ENCODE peak calls at places on chromosomes 7 and 10, in five cellular contexts. Z is right lobe of liver; I is AG04450; E is Peyer's patch; O is CD4-positive, alpha-beta T cell. P is an unnamed sample.

GRCh38 chr7:50805425-50806130 is 22.9 kb upstream of the GRB10 start:
- DNase-seq in I (no peak), O (no peak), E (no peak), Z (no peak), P (no peak)

GRCh38 chr10:6146921-6147320 is 55.8 kb upstream of the PFKFB3 start:
- DNase-seq in Z (no peak), E (no peak), O (no peak), I (no peak), P (no peak)

GRCh38 chr7:4650471-4651047 is 31.5 kb upstream of the FOXK1 start:
- DNase-seq in O (no peak), Z (peak), I (no peak), E (no peak), P (peak)

GRCh38 chr10:131396108-131397010 is 84.8 kb upstream of the TCERG1L start:
- DNase-seq in O (no peak), E (no peak), Z (no peak), I (no peak), P (no peak)

GRCh38 chr10:133422223-133422820 is 2.1 kb downstream of the SPRN start:
- DNase-seq in O (no peak), I (no peak), E (no peak), Z (no peak), P (no peak)

GRCh38 chr7:6271091-6271658 is 1.2 kb downstream of the CYTH3 start:
- DNase-seq in I (no peak), O (peak), E (peak), Z (peak), P (peak)

GRCh38 chr10:78937800-78938694 is 130.7 kb upstream of the ZMIZ1 start:
- DNase-seq in E (no peak), Z (no peak), I (no peak), O (no peak), P (no peak)

GRCh38 chr7:19294629-19295028 is 149.4 kb upstream of the FERD3L start:
- DNase-seq in Z (no peak), O (no peak), E (no peak), I (no peak), P (no peak)

GRCh38 chr7:129719980-129720732 is 108.6 kb downstream of the NRF1 start:
- DNase-seq in E (no peak), O (no peak), Z (no peak), I (no peak), P (no peak)

DNA sequence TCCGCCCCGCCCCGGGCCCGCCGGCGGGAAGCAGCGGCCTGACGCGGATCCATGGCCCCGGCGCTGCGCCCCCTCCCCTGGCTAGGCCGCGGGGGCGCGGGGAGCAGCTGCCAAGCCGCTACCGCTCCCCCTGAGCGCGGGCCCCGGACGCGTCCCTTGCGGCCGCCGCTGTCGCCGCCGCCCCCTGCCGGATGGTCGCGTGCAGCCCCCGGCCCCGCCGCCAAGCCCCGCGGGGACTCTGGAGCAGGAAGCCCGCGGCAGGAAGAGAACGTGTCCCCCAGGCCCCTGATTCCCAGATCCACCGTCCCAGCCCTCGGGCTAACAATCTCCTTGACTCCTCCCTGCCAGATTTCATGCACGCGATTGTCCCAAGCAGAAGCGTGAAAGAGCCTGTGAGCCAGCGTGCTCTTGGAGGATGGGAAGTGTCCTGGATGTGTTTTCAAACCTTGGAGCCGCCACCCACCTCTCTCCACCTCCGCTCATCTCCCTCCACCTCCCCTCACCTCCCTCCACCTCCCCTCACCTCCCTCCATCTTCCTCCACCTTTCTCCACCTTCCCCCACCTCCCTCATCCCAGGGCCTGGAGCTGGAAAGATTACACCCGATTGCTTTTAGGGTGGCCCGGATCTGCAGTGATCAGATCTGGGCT is 419 bp upstream of the PRTFDC1 start:
- DNase-seq in I (no peak), Z (peak), E (peak), O (peak), P (peak)
- TF ChIP-seq CTCF in I (no peak), Z (peak), E (peak), O (peak), P (no peak)

DNA sequence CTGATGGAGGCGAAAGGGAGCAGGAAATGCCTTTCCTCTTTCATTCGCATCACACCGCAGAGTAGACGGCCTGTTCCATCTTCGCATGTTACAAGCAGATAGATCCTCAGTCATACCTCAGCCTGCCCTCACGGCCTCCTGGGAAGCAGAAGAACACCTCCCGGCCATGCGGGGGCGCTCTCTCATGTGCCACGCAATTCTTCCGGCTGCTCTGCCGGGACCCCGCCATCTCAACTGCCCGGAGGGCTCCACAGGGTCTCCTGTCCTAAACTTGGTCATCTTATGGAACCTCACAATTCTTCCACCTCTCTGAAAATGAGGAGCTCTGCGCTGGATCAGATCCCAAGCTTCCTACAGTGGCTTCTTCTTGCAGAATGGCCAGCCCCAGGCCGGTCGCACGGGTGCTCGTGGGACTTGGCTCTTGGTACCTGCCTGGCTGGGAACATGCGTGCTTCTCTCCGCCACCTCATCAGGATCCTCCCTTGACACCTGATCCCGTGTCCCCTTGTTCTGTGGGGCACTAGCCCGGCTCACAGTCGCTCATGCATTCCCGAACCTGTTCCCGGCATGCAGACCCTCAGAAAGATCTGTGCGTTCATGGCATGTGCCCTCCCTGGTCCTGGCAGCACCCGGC is 262.8 kb upstream of the SHH start:
- DNase-seq in E (no peak), I (no peak), Z (no peak), O (no peak), P (no peak)
- TF ChIP-seq CTCF in E (no peak), I (no peak), Z (no peak), O (no peak), P (no peak)

DNA sequence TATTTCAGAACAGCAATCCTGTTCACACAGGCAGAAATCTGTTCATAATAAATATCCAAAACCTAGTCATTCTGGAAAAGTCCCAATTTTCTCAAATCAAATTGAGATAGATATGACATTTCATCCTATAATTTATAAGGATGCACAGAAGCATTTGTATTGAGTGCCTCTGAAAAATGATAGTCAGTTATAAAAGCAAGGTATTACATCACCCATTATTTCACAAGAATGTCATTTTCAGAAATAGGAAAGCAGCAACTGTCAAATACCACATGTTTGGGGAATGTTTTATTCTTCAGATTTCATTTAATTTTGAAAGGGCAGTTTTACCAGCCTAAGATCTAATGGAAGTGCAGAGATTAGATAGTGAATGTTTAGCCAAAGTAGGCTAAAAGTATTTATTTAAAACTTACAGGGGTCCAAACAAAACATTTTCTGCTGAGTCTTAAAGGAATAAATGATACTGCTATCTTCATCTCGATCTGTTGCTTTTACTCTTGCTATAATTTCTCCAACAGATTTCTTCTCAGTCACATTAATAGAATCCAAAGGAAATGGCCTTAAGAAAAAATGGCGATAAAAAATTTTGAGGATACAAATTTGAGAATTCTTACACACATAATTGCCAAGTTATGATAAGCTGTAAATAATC is 185.8 kb downstream of the HGF start:
- DNase-seq in O (no peak), I (no peak), Z (no peak), E (no peak), P (no peak)
- TF ChIP-seq CTCF in O (no peak), I (no peak), Z (no peak), E (no peak), P (no peak)

GRCh38 chr7:97174308-97174707 is 56.8 kb downstream of the SDHAF3 start:
- DNase-seq in I (no peak), E (no peak), O (no peak), Z (no peak), P (no peak)
- TF ChIP-seq CTCF in I (no peak), E (no peak), O (no peak), Z (no peak), P (no peak)

GRCh38 chr10:124249812-124250432 is 156.5 kb upstream of the CHST15 start:
- DNase-seq in O (no peak), E (no peak), Z (no peak), I (no peak), P (no peak)
- TF ChIP-seq CTCF in O (no peak), E (no peak), Z (no peak), I (no peak), P (no peak)